ENCODE peak calls at places on chromosomes 11 and 22, in six cellular contexts. M is lower lobe of right lung; J is AG04450; S is IMR-90; E is pancreas; F is CD4-positive, alpha-beta memory T cell. L is an unnamed sample.

GRCh38 chr22:33831651-33832050 is 88.6 kb downstream of the LARGE1 start:
- DNase-seq in J (no peak), S (no peak), E (no peak), M (no peak), F (no peak), L (no peak)

GRCh38 chr11:72069200-72069599 is 11.1 kb downstream of the NUMA1 start:
- DNase-seq in J (no peak), F (no peak), M (no peak), E (no peak), S (no peak), L (no peak)

GRCh38 chr11:113781682-113782081 is 2.1 kb downstream of the CLDN25 start:
- DNase-seq in J (no peak), F (no peak), M (no peak), E (no peak), S (no peak), L (no peak)

GRCh38 chr22:24190159-24190540 is 8.9 kb downstream of the SUSD2 start:
- DNase-seq in S (no peak), E (peak; percentile 37), J (no peak), M (no peak), F (no peak), L (no peak)

GRCh38 chr11:116590844-116591575 is 181.8 kb downstream of the BUD13 start:
- DNase-seq in S (no peak), M (no peak), E (no peak), J (no peak), F (no peak), L (no peak)

GRCh38 chr11:125519865-125520834 is 24.1 kb upstream of the FEZ1 start:
- DNase-seq in S (no peak), E (no peak), F (no peak), J (no peak), M (no peak), L (no peak)

GRCh38 chr11:15591112-15591537 is 476.4 kb downstream of the INSC start:
- DNase-seq in E (no peak), J (no peak), F (no peak), S (no peak), M (no peak), L (no peak)

GRCh38 chr11:93908689-93909088 is 58.3 kb upstream of the VSTM5 start:
- DNase-seq in J (peak; percentile 78), S (peak; percentile 91), M (no peak), E (no peak), F (no peak), L (no peak)

GRCh38 chr11:112279901-112280267 is 19.2 kb upstream of the PLET1 start:
- DNase-seq in J (no peak), E (peak; percentile 68), S (peak; percentile 43), F (peak; percentile 71), M (peak; percentile 82), L (peak; percentile 67)

GRCh38 chr22:39496131-39496838 is 5.8 kb upstream of the MIEF1 start:
- DNase-seq in M (peak; percentile 83), J (no peak), E (peak; percentile 77), S (peak; percentile 57), F (peak; percentile 52), L (no peak)

GRCh38 chr22:29689872-29690213 is 30.0 kb upstream of the CABP7 start:
- DNase-seq in J (peak; percentile 16), E (peak; percentile 71), M (peak; percentile 67), F (peak; percentile 16), S (peak; percentile 55), L (no peak)

GRCh38 chr11:94002226-94002625 is 18.9 kb upstream of the HEPHL1 start:
- DNase-seq in M (no peak), J (no peak), F (no peak), E (no peak), S (peak; percentile 44), L (no peak)

GRCh38 chr11:64762277-64762915 is 2.6 kb upstream of the PYGM start:
- DNase-seq in M (no peak), F (no peak), E (no peak), J (no peak), S (no peak), L (no peak)

GRCh38 chr22:49240472-49240871 is 587.2 kb downstream of the BRD1 start:
- DNase-seq in S (no peak), M (no peak), J (no peak), E (no peak), F (no peak), L (no peak)

GRCh38 chr22:49240016-49240380 is 587.7 kb downstream of the BRD1 start:
- DNase-seq in J (no peak), M (no peak), E (no peak), S (no peak), F (no peak), L (no peak)

GRCh38 chr22:49237703-49238102 is 590.0 kb downstream of the BRD1 start:
- DNase-seq in M (no peak), E (no peak), F (no peak), S (no peak), J (no peak), L (no peak)

GRCh38 chr22:49238181-49239141 is 589.2 kb downstream of the BRD1 start:
- DNase-seq in M (no peak), S (no peak), E (no peak), F (no peak), J (no peak), L (no peak)

DNA sequence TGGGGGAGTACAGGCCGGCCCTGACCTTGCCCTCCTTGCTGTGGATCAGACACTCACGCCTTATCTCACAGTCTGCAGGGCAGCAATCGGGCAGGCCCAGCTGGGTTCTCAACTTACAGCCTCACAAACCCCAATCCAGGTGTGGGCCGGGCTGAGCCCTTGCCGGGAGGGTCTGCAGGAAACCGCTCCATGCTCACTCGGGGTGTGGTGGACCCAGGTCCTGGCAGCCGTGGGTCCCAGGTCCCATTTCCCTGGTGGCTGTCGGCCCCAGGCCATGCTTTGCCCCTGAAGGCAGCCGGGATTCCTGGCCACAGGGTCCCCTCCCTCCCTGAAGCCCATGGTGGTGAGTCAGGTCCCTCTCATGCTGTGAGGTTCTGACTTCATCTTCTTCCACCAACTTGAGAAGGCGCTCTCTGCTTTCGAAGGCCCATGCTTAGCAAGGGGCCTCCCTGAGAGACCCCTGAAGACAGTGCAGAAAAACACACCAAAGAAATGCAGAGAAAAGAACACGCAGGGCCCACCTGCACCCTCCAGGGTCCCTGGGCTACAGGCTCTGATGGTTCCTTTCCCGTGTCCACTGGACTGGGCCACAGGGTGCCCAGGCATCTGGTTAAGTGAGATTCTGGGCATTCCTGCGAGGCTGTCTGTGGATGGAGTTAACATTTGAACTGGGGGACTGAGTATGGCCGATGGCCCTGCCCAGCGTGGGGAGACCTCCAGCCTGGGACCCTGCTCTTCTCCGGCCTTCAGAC is 588.2 kb downstream of the BRD1 start:
- DNase-seq in F (no peak), S (no peak), J (no peak), M (no peak), E (no peak), L (no peak)
- H3K9me3 ChIP-seq in F (no peaks in the 10 kb centered on the region), S (peaks cover 63% of the 10 kb centered on the region), J (peaks cover 88% of the 10 kb centered on the region), M (no peaks in the 10 kb centered on the region), E (no peaks in the 10 kb centered on the region), L (no peaks in the 10 kb centered on the region)

GRCh38 chr22:16963189-16963945 is 44.7 kb downstream of the GAB4 start:
- DNase-seq in M (no peak), J (no peak), F (no peak), S (no peak), E (no peak), L (no peak)

GRCh38 chr22:16960884-16961249 is 47.2 kb downstream of the GAB4 start:
- DNase-seq in F (no peak), M (no peak), E (no peak), J (no peak), S (no peak), L (no peak)

GRCh38 chr22:16964366-16964765 is 43.7 kb downstream of the GAB4 start:
- DNase-seq in M (no peak), E (no peak), S (no peak), F (no peak), J (no peak), L (no peak)

GRCh38 chr22:16961477-16962186 is 46.4 kb downstream of the GAB4 start:
- DNase-seq in J (no peak), M (no peak), F (no peak), E (no peak), S (no peak), L (no peak)

GRCh38 chr22:16962501-16962900 is 45.5 kb downstream of the GAB4 start:
- DNase-seq in J (no peak), M (no peak), F (no peak), E (no peak), S (no peak), L (no peak)
- H3K9me3 ChIP-seq in J (peaks cover 94% of the 10 kb centered on the region), M (no peaks in the 10 kb centered on the region), F (no peaks in the 10 kb centered on the region), E (no peaks in the 10 kb centered on the region), S (peaks cover 41% of the 10 kb centered on the region), L (no peaks in the 10 kb centered on the region)

DNA sequence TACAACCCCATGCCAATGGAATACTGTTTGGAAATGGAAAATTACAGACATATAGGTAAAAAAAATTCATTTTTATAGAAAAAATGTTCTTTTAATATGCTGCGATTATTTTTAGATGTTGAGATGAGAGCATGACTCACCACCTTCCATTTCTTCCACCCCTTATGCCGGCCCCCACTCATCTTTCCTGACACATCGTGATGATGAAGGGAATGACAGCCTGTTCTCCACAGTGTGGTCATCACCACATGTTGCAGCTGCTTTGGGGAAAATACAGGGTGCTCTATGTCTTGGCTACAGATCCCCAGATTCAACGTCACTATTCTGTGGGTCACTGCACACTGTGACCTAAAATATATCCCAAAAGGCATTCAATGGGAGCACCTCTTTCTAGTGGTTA is 916.2 kb downstream of the METTL15 start:
- DNase-seq in J (no peak), E (no peak), S (peak; percentile 46), F (no peak), M (no peak), L (no peak)
- H3K9me3 ChIP-seq in J (no peaks in the 10 kb centered on the region), E (no peaks in the 10 kb centered on the region), S (peaks cover 7% of the 10 kb centered on the region), F (no peaks in the 10 kb centered on the region), M (no peaks in the 10 kb centered on the region), L (peaks cover 3% of the 10 kb centered on the region)

DNA sequence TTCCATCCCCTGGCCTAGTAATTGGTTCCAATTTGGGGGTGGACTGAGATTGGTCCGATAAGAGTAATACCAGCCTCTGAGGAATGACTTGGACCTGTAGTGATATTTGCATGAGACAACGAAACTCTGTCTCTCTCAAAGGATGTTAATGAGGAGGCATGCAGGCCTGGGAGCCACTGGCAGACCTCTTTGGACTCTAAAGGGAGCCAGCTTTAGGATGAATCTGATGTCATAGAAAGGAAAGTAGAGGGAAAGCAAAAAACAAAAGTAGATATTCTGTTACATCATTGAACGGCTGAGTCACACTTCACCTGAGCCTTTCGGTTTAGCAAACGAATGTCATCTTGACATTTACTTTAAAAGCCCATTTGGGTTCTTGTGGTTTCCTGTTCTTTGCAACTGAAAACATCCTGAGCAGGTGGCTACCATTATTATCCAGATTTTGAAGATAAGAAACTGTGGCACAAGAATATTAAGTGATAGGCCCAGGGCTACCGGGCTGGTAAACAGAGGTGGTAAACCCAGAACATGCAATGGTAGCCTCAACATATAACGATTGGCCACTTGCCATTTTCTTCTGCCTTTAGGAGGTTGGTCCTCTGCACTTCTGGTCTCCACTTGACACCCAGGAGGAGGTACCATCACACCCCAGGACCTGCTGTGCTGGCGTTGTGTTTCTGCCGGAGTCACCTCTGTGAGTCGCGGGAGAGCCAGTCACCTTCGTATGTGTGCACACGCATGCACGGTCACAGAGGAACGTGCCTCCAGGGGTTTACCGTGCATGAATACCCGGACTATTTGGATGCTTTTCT is 42.7 kb downstream of the RTL6 start:
- DNase-seq in S (no peak), E (no peak), F (peak; percentile 84), J (no peak), M (no peak), L (peak; percentile 25)
- H3K9me3 ChIP-seq in S (peaks cover 2% of the 10 kb centered on the region), E (no peaks in the 10 kb centered on the region), F (no peaks in the 10 kb centered on the region), J (peaks cover 4% of the 10 kb centered on the region), M (no peaks in the 10 kb centered on the region), L (no peaks in the 10 kb centered on the region)

GRCh38 chr22:47647720-47648119 is 885.3 kb downstream of the TBC1D22A start:
- DNase-seq in M (no peak), F (no peak), E (no peak), J (no peak), S (no peak), L (no peak)
- H3K9me3 ChIP-seq in M (no peaks in the 10 kb centered on the region), F (no peaks in the 10 kb centered on the region), E (no peaks in the 10 kb centered on the region), J (peaks cover 25% of the 10 kb centered on the region), S (peaks cover 22% of the 10 kb centered on the region), L (no peaks in the 10 kb centered on the region)

L was measured in T-helper 17 cell.